ENCODE peak calls at places on chromosomes 6 and 20, in nine cellular contexts. Q is fibroblast of lung, X is K562, F is HepG2, V is IMR-90, O is neuronal stem cell, M is neural progenitor cell, R is kidney, G is endothelial cell of umbilical vein. Y is an unnamed sample.

GRCh38 chr20:52279667-52280180 is 88.1 kb upstream of the ZFP64 start:
- DNase-seq in Q (peak; percentile 36), X (no peak), F (no peak), V (no peak), O (no peak), M (no peak), R (no peak), G (no peak), Y (no peak)

GRCh38 chr6:47203968-47204611 is 105.6 kb downstream of the TNFRSF21 start:
- DNase-seq in Q (no peak), X (no peak), F (peak; percentile 34), V (no peak), O (no peak), M (no peak), R (no peak), G (no peak), Y (no peak)

GRCh38 chr20:50308513-50309279 is 118.1 kb downstream of the CEBPB start:
- DNase-seq in Q (peak; percentile 99), X (peak; percentile 74), F (peak; percentile 96), V (peak; percentile 100), O (no peak), M (peak; percentile 73), R (peak; percentile 96), G (peak; percentile 52), Y (peak; percentile 68)

GRCh38 chr6:155278319-155279049 is 14.7 kb downstream of the CLDN20 start:
- DNase-seq in Q (no peak), X (no peak), F (no peak), V (no peak), O (no peak), M (no peak), R (no peak), G (no peak), Y (no peak)

GRCh38 chr6:23659125-23659524 is 466.9 kb upstream of the NRSN1 start:
- DNase-seq in Q (peak; percentile 12), X (no peak), F (peak; percentile 16), V (peak; percentile 6), O (peak; percentile 43), M (peak; percentile 72), R (no peak), G (no peak), Y (no peak)

GRCh38 chr6:88490865-88491264 is 324.7 kb upstream of the CNR1 start:
- DNase-seq in Q (peak; percentile 73), X (no peak), F (no peak), V (no peak), O (no peak), M (no peak), R (no peak), G (peak; percentile 70), Y (no peak)

GRCh38 chr20:21258411-21258810 is 44.7 kb upstream of the XRN2 start:
- DNase-seq in Q (no peak), X (no peak), F (no peak), V (no peak), O (no peak), M (no peak), R (no peak), G (no peak), Y (no peak)

GRCh38 chr6:135568366-135568765 is 70.8 kb upstream of the AHI1 start:
- DNase-seq in Q (peak; percentile 97), X (no peak), F (no peak), V (peak; percentile 95), O (no peak), M (no peak), R (no peak), G (peak; percentile 93), Y (no peak)

GRCh38 chr6:157984686-157985225 is 3.1 kb downstream of the SYNJ2 start:
- DNase-seq in Q (peak; percentile 58), X (peak; percentile 10), F (no peak), V (no peak), O (no peak), M (no peak), R (no peak), G (no peak), Y (no peak)

GRCh38 chr20:62355527-62356142 is 11.5 kb downstream of the LAMA5 start:
- DNase-seq in Q (peak; percentile 52), X (no peak), F (peak; percentile 65), V (no peak), O (no peak), M (peak; percentile 43), R (peak; percentile 91), G (peak; percentile 11), Y (no peak)

GRCh38 chr6:135088818-135089809 is 34.5 kb upstream of the HBS1L start:
- DNase-seq in Q (peak; percentile 73), X (peak; percentile 57), F (peak; percentile 25), V (peak; percentile 72), O (no peak), M (peak; percentile 18), R (no peak), G (peak; percentile 34), Y (no peak)

GRCh38 chr6:73954843-73955242 is 258.8 kb downstream of the CD109 start:
- DNase-seq in Q (no peak), X (no peak), F (no peak), V (no peak), O (no peak), M (no peak), R (no peak), G (no peak), Y (no peak)

GRCh38 chr6:27809939-27810767 is 102.0 kb downstream of the OR2B2 start:
- DNase-seq in Q (peak; percentile 97), X (peak; percentile 77), F (peak; percentile 98), V (peak; percentile 98), O (peak; percentile 80), M (peak; percentile 90), R (peak; percentile 86), G (peak; percentile 99), Y (peak; percentile 92)

GRCh38 chr6:90472716-90473115 is 114.2 kb downstream of the MAP3K7 start:
- DNase-seq in Q (no peak), X (no peak), F (no peak), V (no peak), O (no peak), M (no peak), R (no peak), G (no peak), Y (no peak)

DNA sequence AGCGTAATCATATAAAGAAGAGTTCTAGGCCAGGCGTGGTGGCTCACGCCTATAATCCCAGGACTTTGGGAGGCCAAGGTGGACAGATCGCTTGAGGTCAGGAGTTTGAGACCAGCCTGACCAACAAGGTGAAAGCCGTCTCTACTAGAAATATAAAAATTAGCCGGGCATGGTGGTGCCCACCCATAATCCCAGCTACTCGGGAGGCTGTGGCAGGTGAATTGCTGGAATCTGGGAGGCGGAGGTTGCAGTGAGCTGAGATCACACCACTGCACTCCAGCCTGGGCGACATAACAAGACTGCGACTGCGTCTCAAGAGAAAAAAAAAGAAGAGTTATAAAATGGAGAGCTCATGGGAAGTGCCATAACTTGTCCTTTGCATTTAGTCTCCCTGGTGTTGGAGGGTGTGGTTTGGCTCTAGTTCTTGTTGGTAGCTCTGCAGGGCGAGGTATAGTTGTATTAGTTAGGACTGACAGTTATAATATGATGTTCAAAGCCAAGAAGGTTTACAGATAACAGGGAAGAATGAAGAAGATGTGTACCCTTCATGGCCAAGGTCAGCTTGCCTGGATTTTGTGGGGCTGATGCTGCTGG is 54.8 kb downstream of the UTRN start:
- DNase-seq in Q (no peak), X (no peak), F (no peak), V (no peak), O (no peak), M (no peak), R (no peak), G (no peak), Y (peak; percentile 57)
- H3K4me1 ChIP-seq in Q (no peaks in the 10 kb centered on the region), X (no peaks in the 10 kb centered on the region), F (peaks cover 94% of the 10 kb centered on the region), V (peaks cover 5% of the 10 kb centered on the region), O (peaks cover 3% of the 10 kb centered on the region), M (peaks cover 5% of the 10 kb centered on the region), R (peaks cover 3% of the 10 kb centered on the region), G (peaks cover 35% of the 10 kb centered on the region), Y (no peaks in the 10 kb centered on the region)

GRCh38 chr6:55941713-55942112 is 66.3 kb upstream of the BMP5 start:
- DNase-seq in Q (no peak), X (no peak), F (no peak), V (peak; percentile 37), O (no peak), M (no peak), R (no peak), G (peak; percentile 11), Y (no peak)

GRCh38 chr6:55937227-55937626 is 61.8 kb upstream of the BMP5 start:
- DNase-seq in Q (no peak), X (no peak), F (no peak), V (no peak), O (no peak), M (no peak), R (no peak), G (no peak), Y (no peak)
- H3K27ac ChIP-seq in Q (no peak overlapping the region), X (no peak overlapping the region), F (no peak overlapping the region), V (no peak overlapping the region), O (no peak overlapping the region), M (no peak overlapping the region), R (no peak overlapping the region), G (no peak overlapping the region), Y (no peak overlapping the region)

GRCh38 chr6:84773431-84774173 is 9.2 kb upstream of the TBX18 start:
- DNase-seq in Q (no peak), X (no peak), F (no peak), V (no peak), O (peak; percentile 48), M (peak; percentile 68), R (peak; percentile 69), G (peak; percentile 70), Y (no peak)

GRCh38 chr6:84773133-84773430 is 8.7 kb upstream of the TBX18 start:
- DNase-seq in Q (no peak), X (no peak), F (no peak), V (no peak), O (peak; percentile 47), M (peak; percentile 81), R (no peak), G (peak; percentile 49), Y (no peak)

GRCh38 chr6:84770521-84770920 is 6.1 kb upstream of the TBX18 start:
- DNase-seq in Q (no peak), X (no peak), F (no peak), V (no peak), O (no peak), M (no peak), R (no peak), G (no peak), Y (no peak)

GRCh38 chr6:84772428-84773132 is 8.2 kb upstream of the TBX18 start:
- DNase-seq in Q (no peak), X (no peak), F (no peak), V (no peak), O (no peak), M (peak; percentile 68), R (peak; percentile 49), G (no peak), Y (no peak)

DNA sequence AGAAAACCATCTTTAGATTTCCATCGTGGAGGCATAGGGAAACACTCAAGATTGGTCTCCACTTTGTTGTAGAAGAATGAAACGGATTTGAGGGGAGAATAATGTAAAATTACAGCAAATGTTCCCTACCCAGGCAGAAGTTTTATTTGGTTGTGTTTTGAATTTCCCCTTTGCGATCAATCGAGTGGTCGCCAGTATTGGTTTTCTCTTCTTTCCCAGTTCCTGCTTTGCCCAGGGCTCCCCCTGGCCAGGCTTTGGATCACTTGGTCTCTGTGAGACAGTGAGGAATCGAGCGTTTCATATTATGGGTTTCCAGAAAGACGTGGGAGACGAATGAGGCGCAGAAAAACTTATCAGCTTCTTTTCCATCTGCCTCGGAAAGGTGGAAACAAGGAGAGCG is 7.3 kb upstream of the TBX18 start:
- DNase-seq in Q (no peak), X (no peak), F (no peak), V (no peak), O (peak; percentile 45), M (peak; percentile 59), R (no peak), G (peak; percentile 35), Y (no peak)
- H3K9ac ChIP-seq in Q (no peak overlapping the region), X (no peak overlapping the region), F (no peak overlapping the region), V (no peak overlapping the region), O (no peak overlapping the region), M (no peak overlapping the region), R (no peak overlapping the region), G (no peak overlapping the region), Y (no peak overlapping the region)

GRCh38 chr6:55388161-55388560 is 60.9 kb downstream of the GFRAL start:
- DNase-seq in Q (no peak), X (no peak), F (no peak), V (peak; percentile 88), O (no peak), M (no peak), R (no peak), G (no peak), Y (no peak)
- H3K4me1 ChIP-seq in Q (no peaks in the 10 kb centered on the region), X (no peaks in the 10 kb centered on the region), F (no peaks in the 10 kb centered on the region), V (peaks cover 2% of the 10 kb centered on the region), O (no peaks in the 10 kb centered on the region), M (no peaks in the 10 kb centered on the region), R (no peaks in the 10 kb centered on the region), G (no peaks in the 10 kb centered on the region), Y (no peaks in the 10 kb centered on the region)

Y was measured in colonic mucosa.